ENCODE peak calls at places on chromosomes 1 and 21, in four cellular contexts. N, S, Q and X are unnamed samples.

GRCh38 chr1:15950763-15951295 is 25.1 kb downstream of the ZBTB17 start:
- DNase-seq in N (peak), S (peak), Q (peak), X (peak)

GRCh38 chr1:205792481-205792881 is 17.2 kb upstream of the RAB29 start:
- DNase-seq in S (no peak), N (no peak), Q (no peak), X (no peak)

GRCh38 chr1:66757740-66758139 is 5.5 kb downstream of the DYNLT5 start:
- DNase-seq in S (no peak), N (no peak), Q (no peak), X (no peak)

GRCh38 chr1:110138956-110139355 is 11.3 kb upstream of the SLC6A17 start:
- DNase-seq in S (no peak), N (no peak), Q (no peak), X (no peak)

GRCh38 chr1:180946537-180947507 is 34.1 kb downstream of the KIAA1614 start:
- DNase-seq in N (no peak), S (no peak), Q (no peak), X (no peak)

GRCh38 chr1:84936116-84936810 is 43.3 kb upstream of the LPAR3 start:
- DNase-seq in Q (peak), N (peak), S (peak), X (no peak)

GRCh38 chr1:198528376-198528775 is 12.1 kb downstream of the ATP6V1G3 start:
- DNase-seq in Q (peak), N (peak), S (peak), X (no peak)

GRCh38 chr1:159821171-159821867 is 5.4 kb upstream of the SLAMF8 start:
- DNase-seq in N (no peak), S (no peak), Q (no peak), X (no peak)

GRCh38 chr1:152962876-152963415 is 7.5 kb upstream of the SPRR4 start:
- DNase-seq in N (no peak), Q (no peak), S (no peak), X (no peak)

GRCh38 chr1:229440821-229441537 is 7.1 kb upstream of the ACTA1 start:
- DNase-seq in Q (peak), N (peak), S (no peak), X (no peak)

GRCh38 chr21:34724131-34724856 is 55.5 kb downstream of the CLIC6 start:
- DNase-seq in Q (no peak), S (no peak), N (no peak), X (no peak)

GRCh38 chr1:230700132-230700531 is 13.8 kb downstream of the AGT start:
- DNase-seq in S (no peak), N (no peak), Q (no peak), X (no peak)

GRCh38 chr1:24388331-24388870 is 25.2 kb downstream of the STPG1 start:
- DNase-seq in Q (no peak), N (no peak), S (no peak), X (no peak)

GRCh38 chr1:41493117-41493536 is 8.6 kb upstream of the EDN2 start:
- DNase-seq in S (no peak), N (peak), Q (peak), X (no peak)

GRCh38 chr1:46653405-46653853 is 14.7 kb downstream of the ATPAF1 start:
- DNase-seq in S (no peak), Q (no peak), N (peak), X (no peak)

GRCh38 chr1:118151312-118151937 is 33.6 kb downstream of the SPAG17 start:
- DNase-seq in Q (peak), S (peak), N (peak), X (no peak)

GRCh38 chr1:38465463-38465862 is 394.1 kb downstream of the RRAGC start:
- DNase-seq in Q (no peak), S (no peak), N (no peak), X (no peak)

GRCh38 chr1:109840011-109840629 is 70.5 kb upstream of the CSF1 start:
- DNase-seq in N (peak), Q (no peak), S (peak), X (no peak)

GRCh38 chr1:12028248-12028647 is 8.9 kb downstream of the MIIP start:
- DNase-seq in S (no peak), N (no peak), Q (no peak), X (no peak)